ENCODE peak calls at places on chromosomes 16 and 17, in five cellular contexts. W is AML-193, I is progenitor cell of endocrine pancreas, A is AG08395, Q is globus pallidus. C is an unnamed sample.

GRCh38 chr17:18963126-18964017 is 11.4 kb downstream of the SLC5A10 start:
- DNase-seq in W (no peak), I (no peak), A (peak), Q (no peak), C (no peak)

GRCh38 chr16:1903845-1904820 is 14.1 kb downstream of the HS3ST6 start:
- DNase-seq in W (no peak), I (no peak), A (no peak), Q (no peak), C (no peak)

GRCh38 chr17:75664099-75664549 is 2.8 kb downstream of the RECQL5 start:
- DNase-seq in W (no peak), I (no peak), A (no peak), Q (no peak), C (no peak)

GRCh38 chr16:49921791-49922456 is 66.0 kb upstream of the ZNF423 start:
- DNase-seq in W (peak), I (peak), A (peak), Q (peak), C (no peak)

GRCh38 chr17:31740611-31741082 is 118.4 kb downstream of the COPRS start:
- DNase-seq in W (no peak), I (no peak), A (peak), Q (no peak), C (no peak)

GRCh38 chr17:6753006-6753445 is 2.8 kb upstream of the XAF1 start:
- DNase-seq in W (peak), I (no peak), A (peak), Q (no peak), C (peak)

GRCh38 chr17:51869387-51869786 is 289.1 kb downstream of the CA10 start:
- DNase-seq in W (peak), I (peak), A (no peak), Q (peak), C (no peak)

GRCh38 chr17:29162082-29162908 is 17.9 kb downstream of the MYO18A start:
- DNase-seq in W (no peak), I (no peak), A (no peak), Q (no peak), C (no peak)

GRCh38 chr17:45666046-45666600 is 118.0 kb upstream of the CRHR1 start:
- DNase-seq in W (no peak), I (no peak), A (no peak), Q (no peak), C (no peak)

GRCh38 chr16:4244254-4244812 is 2.5 kb upstream of the SRL start:
- DNase-seq in W (no peak), I (no peak), A (no peak), Q (no peak), C (no peak)

GRCh38 chr16:30092373-30093010 is 768 bp upstream of the TBX6 start:
- DNase-seq in W (peak), I (no peak), A (peak), Q (peak), C (no peak)

GRCh38 chr16:19696961-19697360 is 21.1 kb downstream of the KNOP1 start:
- DNase-seq in W (no peak), I (no peak), A (no peak), Q (no peak), C (peak)

GRCh38 chr17:39082482-39082881 is 69.0 kb downstream of the PLXDC1 start:
- DNase-seq in W (no peak), I (no peak), A (peak), Q (no peak), C (no peak)

GRCh38 chr16:3690991-3691720 is 26.2 kb downstream of the TRAP1 start:
- DNase-seq in W (no peak), I (no peak), A (peak), Q (no peak), C (no peak)

GRCh38 chr16:25626172-25626571 is 65.6 kb upstream of the HS3ST4 start:
- DNase-seq in W (no peak), I (no peak), A (no peak), Q (no peak), C (no peak)

GRCh38 chr16:27625050-27625697 is 75.2 kb downstream of the KATNIP start:
- DNase-seq in W (no peak), I (no peak), A (peak), Q (no peak), C (no peak)

GRCh38 chr16:6267682-6268081 is 1065.0 kb upstream of the RBFOX1 start:
- DNase-seq in W (no peak), I (no peak), A (no peak), Q (no peak), C (no peak)

GRCh38 chr16:86576591-86577313 is 1.6 kb upstream of the FOXL1 start:
- DNase-seq in W (no peak), I (no peak), A (no peak), Q (no peak), C (no peak)

GRCh38 chr16:71727545-71728324 is 3.2 kb upstream of the PHLPP2 start:
- DNase-seq in W (no peak), I (no peak), A (no peak), Q (no peak), C (no peak)

GRCh38 chr17:77212081-77212832 is 71.5 kb downstream of the SEC14L1 start:
- DNase-seq in W (no peak), I (no peak), A (no peak), Q (peak), C (no peak)

GRCh38 chr17:67095803-67096202 is 51.4 kb downstream of the CACNG1 start:
- DNase-seq in W (no peak), I (no peak), A (no peak), Q (no peak), C (no peak)

GRCh38 chr17:57379237-57380054 is 123.1 kb downstream of the MSI2 start:
- DNase-seq in W (peak), I (no peak), A (no peak), Q (no peak), C (no peak)

GRCh38 chr16:20520103-20520502 is 56.1 kb downstream of the ACSM2B start:
- DNase-seq in W (no peak), I (no peak), A (no peak), Q (no peak), C (no peak)

GRCh38 chr16:19377864-19378263 is 39.8 kb upstream of the TMC5 start:
- DNase-seq in W (no peak), I (no peak), A (no peak), Q (no peak), C (no peak)

GRCh38 chr17:31492880-31493655 is 101.6 kb downstream of the RAB11FIP4 start:
- DNase-seq in W (peak), I (no peak), A (no peak), Q (peak), C (no peak)

GRCh38 chr16:21683184-21683583 is 19.4 kb downstream of the OTOA start:
- DNase-seq in W (no peak), I (no peak), A (no peak), Q (no peak), C (no peak)

GRCh38 chr17:76246080-76247066 is 6.1 kb upstream of the RNF157 start:
- DNase-seq in W (peak), I (no peak), A (no peak), Q (no peak), C (no peak)

GRCh38 chr17:41529491-41529915 is 1.4 kb upstream of the KRT19 start:
- DNase-seq in W (no peak), I (no peak), A (no peak), Q (no peak), C (no peak)

GRCh38 chr16:65532846-65533245 is 411.0 kb upstream of the CDH11 start:
- DNase-seq in W (no peak), I (no peak), A (no peak), Q (no peak), C (no peak)

GRCh38 chr16:50210266-50211038 is 55.9 kb upstream of the ADCY7 start:
- DNase-seq in W (peak), I (peak), A (peak), Q (peak), C (peak)

GRCh38 chr17:64784353-64784798 is 122.3 kb upstream of the SMURF2 start:
- DNase-seq in W (no peak), I (no peak), A (no peak), Q (no peak), C (no peak)

GRCh38 chr17:43832976-43833829 is at the start of gene MPP3:
- DNase-seq in W (peak), I (peak), A (peak), Q (peak), C (no peak)

GRCh38 chr16:424033-424622 is 1.3 kb upstream of the RAB11FIP3 start:
- DNase-seq in W (no peak), I (no peak), A (peak), Q (peak), C (peak)